ENCODE peak calls at places on chromosomes 1 and 21, in four cellular contexts. L is left ventricle myocardium inferior, R is heart left ventricle, K is astrocyte. D is an unnamed sample. For H3K4me1, the result is how much of the 10 kb centered on the place peaks cover.

GRCh38 chr1:179080866-179081695 is 789 bp upstream of the TOR3A start:
- DNase-seq in L (no peak), R (no peak), K (no peak), D (no peak)

GRCh38 chr1:7261490-7261889 is 476.2 kb downstream of the CAMTA1 start:
- DNase-seq in L (no peak), R (no peak), K (no peak), D (no peak)

GRCh38 chr21:36699026-36699545 is at the start of gene SIM2:
- DNase-seq in L (no peak), R (no peak), K (no peak), D (no peak)

GRCh38 chr1:182602945-182603645 is 1.1 kb downstream of the RGS16 start:
- DNase-seq in L (no peak), R (no peak), K (no peak), D (no peak)

GRCh38 chr1:168636200-168636599 is 59.8 kb downstream of the XCL1 start:
- DNase-seq in L (no peak), R (no peak), K (no peak), D (no peak)

GRCh38 chr1:37307907-37308570 is 166.3 kb upstream of the ZC3H12A start:
- DNase-seq in L (no peak), R (no peak), K (no peak), D (no peak)

GRCh38 chr1:212743901-212744475 is 44.3 kb upstream of the BATF3 start:
- DNase-seq in L (no peak), R (no peak), K (no peak), D (no peak)

GRCh38 chr21:36150192-36150711 is 6.4 kb upstream of the DOP1B start:
- DNase-seq in L (peak), R (peak), K (peak), D (no peak)

GRCh38 chr1:48677306-48678287 is 99.1 kb downstream of the BEND5 start:
- DNase-seq in L (peak), R (peak), K (peak), D (peak)

GRCh38 chr1:94379615-94380014 is 38.6 kb upstream of the ABCD3 start:
- DNase-seq in L (peak), R (peak), K (no peak), D (peak)

GRCh38 chr1:242425232-242425631 is 99.3 kb downstream of the PLD5 start:
- DNase-seq in L (no peak), R (no peak), K (no peak), D (no peak)

GRCh38 chr1:17661546-17662157 is 93.5 kb upstream of the ACTL8 start:
- DNase-seq in L (peak), R (peak), K (peak), D (peak)

GRCh38 chr21:42337830-42338729 is 12.7 kb downstream of the TFF2 start:
- DNase-seq in L (peak), R (peak), K (peak), D (peak)

GRCh38 chr21:31221051-31221450 is 123.0 kb downstream of the TIAM1 start:
- DNase-seq in L (no peak), R (no peak), K (no peak), D (no peak)

GRCh38 chr1:8019229-8019620 is 6.9 kb downstream of the ERRFI1 start:
- DNase-seq in L (no peak), R (no peak), K (no peak), D (no peak)

GRCh38 chr1:27496604-27497155 is 6.7 kb upstream of the WASF2 start:
- DNase-seq in L (peak), R (no peak), K (peak), D (peak)

GRCh38 chr1:89908993-89909436 is 85.9 kb upstream of the ZNF326 start:
- DNase-seq in L (no peak), R (peak), K (peak), D (no peak)

GRCh38 chr1:21022279-21023040 is 154.2 kb downstream of the EIF4G3 start:
- DNase-seq in L (no peak), R (peak), K (peak), D (no peak)

DNA sequence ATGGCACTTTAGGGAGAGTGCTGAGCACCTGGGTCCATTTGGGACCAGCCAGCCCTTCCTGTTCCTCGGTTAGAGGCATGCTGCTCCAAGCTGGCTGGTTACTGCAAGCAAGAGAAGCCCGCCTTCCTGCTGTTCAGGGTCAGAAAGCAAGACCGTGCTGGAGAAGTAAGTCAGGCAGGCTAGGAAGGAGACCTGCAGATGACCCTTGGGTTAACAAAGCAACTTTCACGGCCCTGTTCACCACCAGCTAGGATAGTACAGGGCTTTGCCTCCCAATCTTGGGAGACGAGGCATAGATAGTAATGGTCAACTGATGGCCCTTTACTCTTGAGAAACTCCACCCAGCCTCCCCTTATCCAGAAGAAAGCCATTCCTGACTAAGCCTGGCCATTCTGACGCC is 136.1 kb downstream of the DHRS3 start:
- DNase-seq in L (no peak), R (no peak), K (no peak), D (no peak)
- H3K4me1 ChIP-seq in L (half or more), R (half or more), K (half or more), D (under half)

DNA sequence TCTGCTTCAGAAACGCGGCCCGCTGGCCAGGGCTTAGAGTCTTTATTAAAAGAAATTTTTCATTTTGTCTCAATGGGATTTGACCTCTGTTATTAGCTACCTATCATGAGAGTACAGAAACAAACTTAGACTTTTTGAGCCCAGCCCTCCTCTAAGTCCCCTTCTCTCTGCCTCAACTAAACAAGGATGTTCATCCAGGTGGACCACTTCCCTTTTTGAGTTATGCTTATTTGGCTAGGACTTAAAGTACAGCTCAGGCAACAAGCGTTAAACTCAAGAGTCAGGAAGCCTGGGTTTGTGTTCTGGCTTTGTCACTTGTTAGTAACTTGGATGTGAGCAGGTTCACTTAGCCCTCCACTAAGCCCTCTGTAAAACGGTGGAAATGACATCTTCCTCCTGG is 153.0 kb downstream of the TGFBR3 start:
- DNase-seq in L (no peak), R (no peak), K (no peak), D (no peak)
- H3K4me1 ChIP-seq in L (half or more), R (half or more), K (under half), D (half or more)

DNA sequence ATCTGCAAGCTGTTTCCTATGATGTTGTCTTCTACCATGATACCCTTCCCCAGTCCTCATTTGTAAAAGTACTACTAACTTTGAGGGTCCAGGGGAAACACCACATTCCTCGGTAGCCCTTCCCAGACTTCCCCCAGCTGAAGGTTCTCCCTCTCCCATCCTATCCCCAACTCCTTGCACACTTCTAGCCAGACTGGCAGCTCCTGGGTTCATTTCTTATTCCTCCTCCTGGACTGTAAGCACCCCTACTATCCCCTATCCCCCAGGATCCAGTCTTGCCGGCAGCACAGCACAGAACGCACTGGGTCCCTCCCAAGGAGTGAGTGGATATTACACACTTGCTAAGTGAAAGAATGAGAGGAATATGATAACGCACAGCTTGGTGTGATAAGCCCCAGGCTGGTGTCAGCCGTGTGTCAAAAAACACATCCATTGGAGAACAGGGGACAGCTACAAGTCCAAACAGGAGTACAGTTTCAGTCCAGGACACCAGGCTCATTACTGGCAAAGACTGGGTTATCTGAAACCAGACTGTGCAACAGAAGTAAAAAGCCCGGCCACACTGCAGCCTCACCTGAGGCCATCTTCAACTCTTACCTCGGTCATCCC is 100.2 kb downstream of the SSBP3 start:
- DNase-seq in L (no peak), R (no peak), K (no peak), D (peak)
- H3K4me1 ChIP-seq in L (half or more), R (half or more), K (under half), D (half or more)

DNA sequence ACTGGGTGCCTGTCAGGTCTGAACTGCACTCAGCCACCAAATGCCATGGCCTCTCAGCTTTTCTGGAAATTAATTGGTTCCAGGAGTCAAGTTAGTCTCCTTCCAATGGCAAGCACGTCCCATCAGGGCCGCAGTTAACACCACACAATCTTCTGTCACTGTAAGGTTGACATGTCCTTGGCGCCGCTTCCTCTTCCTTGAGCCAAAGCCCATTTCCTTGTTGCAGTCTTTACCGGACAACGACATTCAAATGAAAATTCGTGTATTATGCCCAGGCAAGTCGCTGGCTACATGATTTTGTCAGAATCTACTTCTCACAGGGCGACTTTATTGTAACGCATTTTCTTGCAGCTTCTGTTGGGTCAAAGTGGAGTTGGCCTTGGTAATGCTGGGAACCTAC is 430.6 kb upstream of the KAZN start:
- DNase-seq in L (no peak), R (no peak), K (no peak), D (no peak)
- H3K4me1 ChIP-seq in L (under half), R (under half), K (under half), D (under half)

GRCh38 chr1:58398714-58399113 is 147.8 kb downstream of the OMA1 start:
- DNase-seq in L (no peak), R (no peak), K (no peak), D (no peak)

GRCh38 chr1:58395355-58395754 is 151.2 kb downstream of the OMA1 start:
- DNase-seq in L (no peak), R (no peak), K (peak), D (no peak)

GRCh38 chr1:58399176-58399575 is 147.3 kb downstream of the OMA1 start:
- DNase-seq in L (no peak), R (no peak), K (no peak), D (no peak)

GRCh38 chr1:58397187-58397820 is 149.2 kb downstream of the OMA1 start:
- DNase-seq in L (no peak), R (no peak), K (peak), D (no peak)

GRCh38 chr1:58396150-58396549 is 150.4 kb downstream of the OMA1 start:
- DNase-seq in L (no peak), R (no peak), K (no peak), D (no peak)
- H3K4me1 ChIP-seq in L (under half), R (under half), K (under half), D (under half)

GRCh38 chr1:39688706-39689105 is 2.5 kb downstream of the HPCAL4 start:
- DNase-seq in L (no peak), R (no peak), K (no peak), D (no peak)
- H3K4me1 ChIP-seq in L (under half), R (under half), K (under half), D (under half)

GRCh38 chr1:230218667-230219066 is 151.6 kb downstream of the GALNT2 start:
- DNase-seq in L (no peak), R (no peak), K (no peak), D (no peak)
- H3K4me1 ChIP-seq in L (under half), R (under half), K (under half), D (half or more)

DNA sequence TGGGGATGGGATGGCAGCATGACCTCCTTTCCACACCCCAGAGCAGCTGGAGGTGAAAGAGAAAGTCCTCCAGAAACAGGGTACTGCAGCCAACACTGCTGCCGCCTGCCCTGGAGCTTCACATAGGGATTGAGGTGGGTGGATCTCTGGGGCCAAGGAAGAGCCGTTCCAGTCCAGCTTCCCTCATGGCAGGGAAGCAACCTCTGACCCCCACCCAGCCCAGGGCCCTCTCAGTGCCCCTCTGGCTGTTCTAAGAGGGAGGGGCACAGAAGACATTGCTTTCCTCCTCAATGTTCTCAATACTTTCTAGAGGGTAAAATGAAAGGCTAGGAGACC is 5.7 kb downstream of the KIF21B start:
- DNase-seq in L (no peak), R (no peak), K (no peak), D (no peak)
- H3K4me1 ChIP-seq in L (under half), R (under half), K (under half), D (under half)

GRCh38 chr1:1892079-1892762 is 1.3 kb upstream of the GNB1 start:
- DNase-seq in L (no peak), R (no peak), K (no peak), D (no peak)

GRCh38 chr1:1894354-1895049 is 3.6 kb upstream of the GNB1 start:
- DNase-seq in L (peak), R (no peak), K (no peak), D (peak)

GRCh38 chr1:1892763-1893120 is 1.9 kb upstream of the GNB1 start:
- DNase-seq in L (no peak), R (no peak), K (no peak), D (no peak)

GRCh38 chr1:1893997-1894353 is 3.1 kb upstream of the GNB1 start:
- DNase-seq in L (no peak), R (no peak), K (no peak), D (no peak)

DNA sequence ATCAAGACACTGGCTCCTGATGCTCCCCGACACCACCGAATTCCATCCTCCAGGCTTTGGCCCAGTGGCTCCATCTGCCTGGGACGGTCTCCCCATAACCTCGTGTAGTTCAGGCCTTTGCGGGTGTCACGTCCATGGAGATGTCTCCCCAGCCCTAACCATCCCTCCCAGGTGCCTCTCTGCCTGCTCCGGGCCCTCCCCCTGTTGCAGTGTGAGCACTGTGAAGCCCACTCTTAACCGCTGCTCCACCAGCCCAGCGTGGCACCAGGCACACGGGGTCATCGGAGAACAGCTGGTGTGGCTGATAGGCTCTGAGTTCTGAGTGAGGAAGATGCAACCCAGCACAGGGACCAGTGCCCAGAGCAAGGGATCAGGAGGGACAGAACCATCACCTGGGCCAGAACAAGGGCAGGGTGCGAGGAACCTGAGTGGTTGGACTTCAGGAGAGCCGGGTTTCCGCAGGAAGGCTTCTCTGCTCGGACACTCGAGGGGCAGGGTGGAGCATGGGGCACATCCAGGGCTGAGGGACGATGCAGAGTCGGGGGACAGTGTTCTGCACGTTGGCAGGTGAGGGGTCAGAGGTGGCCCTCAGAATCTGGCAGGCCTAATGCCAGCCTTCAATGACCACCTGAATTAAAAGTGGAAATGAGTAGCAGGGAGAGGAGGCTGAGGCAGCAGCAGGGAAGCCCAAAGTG is 2.6 kb upstream of the GNB1 start:
- DNase-seq in L (no peak), R (no peak), K (no peak), D (no peak)
- H3K4me1 ChIP-seq in L (half or more), R (half or more), K (under half), D (under half)

GRCh38 chr1:24322636-24323177 is 3.5 kb downstream of the GRHL3 start:
- DNase-seq in L (no peak), R (no peak), K (peak), D (no peak)

GRCh38 chr1:24323281-24323680 is 4.1 kb downstream of the GRHL3 start:
- DNase-seq in L (no peak), R (no peak), K (no peak), D (no peak)

GRCh38 chr1:24321150-24321549 is 2.0 kb downstream of the GRHL3 start:
- DNase-seq in L (no peak), R (no peak), K (no peak), D (no peak)

GRCh38 chr1:24319962-24320361 is 805 bp downstream of the GRHL3 start:
- DNase-seq in L (no peak), R (no peak), K (no peak), D (no peak)

GRCh38 chr1:24321712-24322635 is 2.8 kb downstream of the GRHL3 start:
- DNase-seq in L (peak), R (peak), K (peak), D (peak)
- H3K4me1 ChIP-seq in L (under half), R (under half), K (under half), D (under half)

D was measured in heart right ventricle.